ENCODE peak calls at places on chromosomes 7 and 10, in six cellular contexts. T, L, P, V, N and W are unnamed samples.

GRCh38 chr10:129501652-129502436 is 34.8 kb downstream of the MGMT start:
- DNase-seq in P (no peak), N (peak; percentile 15), V (no peak), L (no peak), T (no peak), W (no peak)

GRCh38 chr10:48724127-48724526 is 39.5 kb downstream of the WDFY4 start:
- DNase-seq in L (no peak), T (no peak), V (no peak), P (no peak), N (no peak), W (no peak)

GRCh38 chr10:88081457-88082054 is 218.1 kb downstream of the PTEN start:
- DNase-seq in T (no peak), P (no peak), V (no peak), L (no peak), N (no peak), W (no peak)

GRCh38 chr10:117804470-117805011 is 242.2 kb downstream of the RAB11FIP2 start:
- DNase-seq in V (peak; percentile 45), L (no peak), N (no peak), T (no peak), P (no peak), W (no peak)

GRCh38 chr7:118327179-118327578 is 102.7 kb downstream of the ANKRD7 start:
- DNase-seq in P (no peak), T (no peak), N (no peak), V (no peak), L (no peak), W (no peak)

GRCh38 chr10:133031541-133032125 is 56.1 kb upstream of the ADGRA1 start:
- DNase-seq in V (no peak), T (no peak), P (no peak), L (no peak), N (no peak), W (no peak)

GRCh38 chr7:4700577-4701235 is 18.6 kb downstream of the FOXK1 start:
- DNase-seq in L (peak; percentile 96), T (peak; percentile 38), P (no peak), V (no peak), N (no peak), W (no peak)

GRCh38 chr10:31912289-31912688 is 16.3 kb downstream of the ARHGAP12 start:
- DNase-seq in V (no peak), T (no peak), N (no peak), L (no peak), P (no peak), W (no peak)

GRCh38 chr10:24344695-24345473 is 135.9 kb downstream of the KIAA1217 start:
- DNase-seq in P (no peak), L (no peak), V (no peak), N (no peak), T (no peak), W (no peak)

GRCh38 chr10:110056822-110057221 is 49.0 kb downstream of the ADD3 start:
- DNase-seq in N (no peak), T (no peak), V (no peak), P (no peak), L (peak; percentile 47), W (no peak)

GRCh38 chr7:114760477-114760876 is 161.4 kb upstream of the MDFIC start:
- DNase-seq in V (no peak), N (no peak), T (no peak), L (no peak), P (no peak), W (no peak)